ENCODE peak calls at places on chromosomes 1 and 21, in six cellular contexts. M is H1, Y is K562, E is HCT116, A is SK-N-SH, N is GM12878. Q is an unnamed sample.

GRCh38 chr1:41378999-41379740 is 17.9 kb downstream of the FOXO6 start:
- DNase-seq in M (no peak), Y (no peak), E (no peak), A (no peak), N (no peak), Q (no peak)

GRCh38 chr1:201538618-201539551 is at the start of gene NAV1:
- DNase-seq in M (no peak), Y (peak; percentile 58), E (no peak), A (peak; percentile 90), N (no peak), Q (peak; percentile 29)

GRCh38 chr1:109509176-109510134 is at the start of gene AMIGO1:
- DNase-seq in M (no peak), Y (peak; percentile 96), E (no peak), A (peak; percentile 94), N (no peak), Q (peak; percentile 42)

GRCh38 chr1:2022063-2022770 is 3.1 kb downstream of the GABRD start:
- DNase-seq in M (no peak), Y (no peak), E (no peak), A (no peak), N (no peak), Q (no peak)

GRCh38 chr1:201016943-201017827 is 6.3 kb downstream of the KIF21B start:
- DNase-seq in M (no peak), Y (no peak), E (no peak), A (peak; percentile 78), N (no peak), Q (no peak)

GRCh38 chr1:81710858-81711257 is 89.9 kb upstream of the ADGRL2 start:
- DNase-seq in M (no peak), Y (no peak), E (no peak), A (no peak), N (no peak), Q (no peak)

GRCh38 chr1:14875781-14876564 is 277.5 kb downstream of the KAZN start:
- DNase-seq in M (no peak), Y (no peak), E (no peak), A (no peak), N (no peak), Q (no peak)

GRCh38 chr21:32307706-32308105 is 9.1 kb downstream of the MRAP start:
- DNase-seq in M (no peak), Y (no peak), E (no peak), A (no peak), N (no peak), Q (no peak)

GRCh38 chr1:212977781-212978645 is 27.7 kb downstream of the VASH2 start:
- DNase-seq in M (no peak), Y (no peak), E (no peak), A (no peak), N (peak; percentile 59), Q (no peak)

GRCh38 chr1:24932284-24932683 is 2.2 kb upstream of the RUNX3 start:
- DNase-seq in M (no peak), Y (peak; percentile 93), E (peak; percentile 21), A (peak; percentile 97), N (no peak), Q (no peak)

GRCh38 chr1:162328507-162328906 is 48.1 kb downstream of the SPATA46 start:
- DNase-seq in M (no peak), Y (no peak), E (no peak), A (peak; percentile 20), N (no peak), Q (peak; percentile 53)

GRCh38 chr1:107464827-107465226 is 324.0 kb downstream of the NTNG1 start:
- DNase-seq in M (peak; percentile 9), Y (no peak), E (no peak), A (no peak), N (no peak), Q (peak; percentile 6)

GRCh38 chr1:55725378-55725777 is 510.2 kb upstream of the USP24 start:
- DNase-seq in M (no peak), Y (no peak), E (no peak), A (no peak), N (no peak), Q (no peak)

GRCh38 chr1:179318501-179318900 is 24.9 kb downstream of the SOAT1 start:
- DNase-seq in M (no peak), Y (no peak), E (no peak), A (no peak), N (no peak), Q (no peak)

GRCh38 chr1:39490596-39491145 is 765 bp upstream of the BMP8A start:
- DNase-seq in M (no peak), Y (peak; percentile 64), E (no peak), A (no peak), N (no peak), Q (no peak)

GRCh38 chr21:46136739-46137349 is 18.5 kb downstream of the FTCD start:
- DNase-seq in M (no peak), Y (no peak), E (no peak), A (no peak), N (no peak), Q (no peak)

GRCh38 chr1:95007687-95008086 is 65.1 kb downstream of the ALG14 start:
- DNase-seq in M (no peak), Y (no peak), E (no peak), A (no peak), N (no peak), Q (peak; percentile 87)

GRCh38 chr1:185601189-185601588 is 133.0 kb upstream of the HMCN1 start:
- DNase-seq in M (no peak), Y (no peak), E (no peak), A (no peak), N (no peak), Q (no peak)

GRCh38 chr1:176993587-176993986 is 170.9 kb downstream of the ASTN1 start:
- DNase-seq in M (no peak), Y (no peak), E (no peak), A (no peak), N (no peak), Q (no peak)

GRCh38 chr1:229244091-229244490 is 26.8 kb upstream of the RAB4A start:
- DNase-seq in M (no peak), Y (no peak), E (no peak), A (no peak), N (no peak), Q (no peak)

GRCh38 chr21:39022901-39023693 is 160.2 kb downstream of the PSMG1 start:
- DNase-seq in M (no peak), Y (no peak), E (no peak), A (no peak), N (no peak), Q (peak; percentile 24)

GRCh38 chr1:160070243-160071163 is 543 bp upstream of the KCNJ10 start:
- DNase-seq in M (no peak), Y (peak; percentile 86), E (no peak), A (peak; percentile 97), N (no peak), Q (no peak)

DNA sequence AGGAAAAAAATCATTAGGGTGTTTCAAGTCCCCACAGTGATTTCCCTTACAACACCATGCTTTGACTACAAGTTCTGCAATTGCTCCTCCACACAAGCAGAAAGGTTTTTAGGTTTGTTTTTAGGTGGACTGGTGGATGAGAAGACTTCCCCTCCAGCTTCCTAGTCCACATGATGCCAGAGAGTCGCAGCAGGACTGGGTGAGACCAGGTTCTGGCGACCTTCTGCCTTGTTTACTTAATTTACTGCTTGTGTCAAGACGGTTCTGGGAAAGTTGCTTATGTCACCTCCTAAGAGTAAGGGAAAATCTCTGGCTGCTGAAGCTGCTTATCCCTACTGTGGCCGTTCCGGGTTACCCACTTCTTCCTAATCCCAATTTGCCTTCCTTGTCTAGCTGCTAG is 76.4 kb downstream of the GLUL start:
- DNase-seq in M (no peak), Y (no peak), E (no peak), A (no peak), N (no peak), Q (peak; percentile 95)
- TF ChIP-seq JUND in M (no peak), Y (peak; percentile 52), E (no peak), A (no peak), N (no peak), Q (peak; percentile 13)

DNA sequence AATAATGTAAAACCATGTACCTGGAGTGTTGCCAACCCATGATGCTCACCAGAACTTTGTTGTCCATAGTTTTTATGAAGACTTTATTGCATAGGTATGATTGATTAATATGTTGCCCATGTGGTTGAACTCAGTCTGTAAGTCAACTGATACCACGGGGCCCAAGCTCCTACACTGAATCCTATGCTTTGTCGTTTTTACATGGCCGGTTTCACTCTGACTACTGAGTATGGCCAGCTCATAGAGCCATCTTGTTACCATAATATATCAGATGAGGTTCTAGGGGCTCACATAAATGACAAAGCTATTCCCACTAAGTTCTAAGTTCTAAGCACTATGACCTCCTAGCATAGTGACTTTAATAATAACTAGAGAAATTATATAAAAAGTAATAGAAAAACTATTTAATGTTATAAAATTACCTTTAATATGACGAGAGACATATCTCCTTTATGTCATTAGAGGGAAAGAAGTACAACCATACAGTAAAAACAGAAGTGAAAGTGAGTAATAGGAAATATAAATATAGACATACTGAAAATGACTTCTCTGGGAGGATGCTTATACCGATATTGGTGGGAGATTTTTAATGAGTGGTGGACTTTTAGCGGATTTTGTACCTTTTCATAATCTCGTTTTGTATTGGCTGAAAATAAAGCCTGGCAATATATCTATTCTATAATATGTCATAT is 983.4 kb upstream of the PRMT6 start:
- DNase-seq in M (no peak), Y (no peak), E (no peak), A (no peak), N (no peak), Q (no peak)
- TF ChIP-seq JUND in M (no peak), Y (no peak), E (no peak), A (no peak), N (no peak), Q (no peak)

GRCh38 chr1:18099026-18099425 is 8.6 kb upstream of the IGSF21 start:
- DNase-seq in M (no peak), Y (no peak), E (no peak), A (no peak), N (no peak), Q (no peak)

GRCh38 chr1:18100493-18101063 is 7.0 kb upstream of the IGSF21 start:
- DNase-seq in M (no peak), Y (peak; percentile 88), E (peak; percentile 50), A (peak; percentile 70), N (peak; percentile 5), Q (peak; percentile 70)

GRCh38 chr1:18100060-18100459 is 7.5 kb upstream of the IGSF21 start:
- DNase-seq in M (no peak), Y (peak; percentile 26), E (no peak), A (no peak), N (no peak), Q (no peak)

GRCh38 chr1:18103788-18104421 is 3.7 kb upstream of the IGSF21 start:
- DNase-seq in M (no peak), Y (no peak), E (no peak), A (no peak), N (no peak), Q (no peak)

GRCh38 chr1:18101508-18101907 is 6.1 kb upstream of the IGSF21 start:
- DNase-seq in M (no peak), Y (no peak), E (no peak), A (no peak), N (no peak), Q (no peak)
- TF ChIP-seq JUND in M (no peak), Y (no peak), E (no peak), A (no peak), N (no peak), Q (no peak)

DNA sequence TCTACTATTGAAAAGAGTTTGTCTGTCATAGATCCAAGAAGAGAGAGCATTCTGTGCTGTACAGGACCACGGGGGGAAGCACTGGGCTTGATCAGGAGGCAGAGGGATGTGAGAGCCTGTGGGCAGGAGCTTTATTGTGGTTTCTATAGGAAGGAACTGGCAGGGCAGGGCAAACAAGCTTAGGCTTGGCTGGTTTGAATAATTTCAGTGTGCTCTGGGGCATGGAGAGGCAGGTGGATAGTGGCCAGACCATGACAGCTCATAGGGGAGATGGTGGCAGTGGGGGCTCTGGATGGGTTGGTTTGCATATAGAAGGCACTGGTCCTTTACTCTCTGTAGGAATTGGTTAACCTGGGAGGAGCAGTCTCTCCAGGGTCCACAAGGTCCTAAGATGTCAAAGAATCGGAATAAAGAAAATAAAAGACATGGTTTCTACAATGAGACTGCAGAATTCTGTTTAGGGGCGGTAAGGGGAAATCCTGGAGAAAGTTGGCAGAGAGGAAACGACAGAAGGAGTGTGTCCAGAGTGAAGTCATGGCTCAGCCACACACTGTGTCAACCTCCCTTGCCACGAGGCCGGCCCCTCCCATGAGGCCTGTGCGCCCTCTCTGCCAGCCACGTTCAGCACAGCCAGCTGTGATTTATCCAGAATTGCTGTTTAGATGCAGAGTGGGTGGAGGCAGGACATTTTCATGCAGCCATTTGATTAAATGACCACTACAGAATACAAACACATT is 81.7 kb upstream of the PGBD5 start:
- DNase-seq in M (no peak), Y (no peak), E (no peak), A (no peak), N (no peak), Q (no peak)
- TF ChIP-seq JUND in M (no peak), Y (no peak), E (no peak), A (no peak), N (no peak), Q (no peak)